ENCODE peak calls at places on chromosome 17, in six cellular contexts. O is AML-193, R is heart right ventricle, C is left cardiac atrium, J is fibroblast of the aortic adventitia, D is SIG-M5. H is an unnamed sample.
A peak's percentile ranks its signal among the peaks of the same experiment; 100 is the strongest.

GRCh38 chr17:57988301-57989010 is 402 bp upstream of the VEZF1 start:
- DNase-seq in O (peak; percentile 65), J (peak; percentile 59), R (peak; percentile 77), D (no peak), C (peak; percentile 80), H (peak; percentile 49)

GRCh38 chr17:78862073-78863023 is 21.7 kb upstream of the USP36 start:
- DNase-seq in C (peak; percentile 83), R (peak; percentile 52), J (peak; percentile 97), O (peak; percentile 39), D (peak; percentile 29), H (no peak)

GRCh38 chr17:74919440-74920305 is 3.4 kb downstream of the USH1G start:
- DNase-seq in O (no peak), J (peak; percentile 7), R (no peak), D (no peak), C (no peak), H (no peak)

GRCh38 chr17:14269473-14269872 is 31.4 kb upstream of the HS3ST3B1 start:
- DNase-seq in R (no peak), O (no peak), D (no peak), J (no peak), C (no peak), H (no peak)

GRCh38 chr17:76136276-76137025 is 4.6 kb downstream of the FOXJ1 start:
- DNase-seq in C (no peak), O (no peak), R (no peak), J (no peak), D (no peak), H (no peak)

GRCh38 chr17:40568074-40568836 is 3.0 kb upstream of the CCR7 start:
- DNase-seq in C (no peak), O (no peak), D (no peak), J (no peak), R (no peak), H (no peak)

GRCh38 chr17:27218719-27219488 is 75.0 kb upstream of the WSB1 start:
- DNase-seq in J (no peak), O (no peak), C (no peak), R (no peak), D (no peak), H (no peak)

GRCh38 chr17:28550858-28551257 is 1.6 kb downstream of the UNC119 start:
- DNase-seq in D (no peak), J (no peak), O (no peak), C (no peak), R (no peak), H (no peak)

GRCh38 chr17:43169561-43170139 is 1.4 kb upstream of the NBR1 start:
- DNase-seq in J (peak; percentile 15), R (peak; percentile 18), O (no peak), D (no peak), C (peak; percentile 32), H (no peak)

GRCh38 chr17:43856141-43856540 is 9.2 kb downstream of the CD300LG start:
- DNase-seq in O (no peak), D (no peak), J (no peak), C (no peak), R (no peak), H (no peak)

GRCh38 chr17:56914641-56915263 is 903 bp upstream of the TRIM25 start:
- DNase-seq in J (no peak), R (no peak), C (no peak), D (no peak), O (no peak), H (no peak)

GRCh38 chr17:72976971-72977767 is 115.3 kb downstream of the SLC39A11 start:
- DNase-seq in J (peak; percentile 89), C (peak; percentile 59), R (peak; percentile 40), O (no peak), D (no peak), H (no peak)

GRCh38 chr17:68085751-68086445 is 50.4 kb downstream of the KPNA2 start:
- DNase-seq in J (no peak), R (no peak), D (peak; percentile 59), C (no peak), O (peak; percentile 58), H (no peak)

GRCh38 chr17:78154903-78155811 is 9.0 kb downstream of the C17orf99 start:
- DNase-seq in J (no peak), C (no peak), D (no peak), R (no peak), O (peak; percentile 67), H (no peak)

GRCh38 chr17:65593870-65594584 is 32.6 kb upstream of the AXIN2 start:
- DNase-seq in R (no peak), O (no peak), D (no peak), C (no peak), J (peak; percentile 23), H (no peak)

GRCh38 chr17:28878158-28878910 is 19.2 kb downstream of the FLOT2 start:
- DNase-seq in R (no peak), D (no peak), C (no peak), O (no peak), J (no peak), H (no peak)

GRCh38 chr17:75135452-75135851 is 3.9 kb upstream of the NT5C start:
- DNase-seq in J (no peak), C (no peak), D (no peak), R (no peak), O (no peak), H (no peak)

GRCh38 chr17:68731465-68731864 is 130.3 kb upstream of the FAM20A start:
- DNase-seq in J (no peak), O (no peak), C (no peak), D (no peak), R (no peak), H (no peak)

GRCh38 chr17:48179071-48179945 is 71.7 kb downstream of the SNX11 start:
- DNase-seq in J (peak; percentile 29), O (no peak), C (no peak), R (no peak), D (no peak), H (no peak)

GRCh38 chr17:30549864-30550511 is 72.8 kb downstream of the GOSR1 start:
- DNase-seq in J (no peak), D (no peak), O (no peak), C (no peak), R (no peak), H (no peak)

GRCh38 chr17:75313941-75314550 is 24.8 kb upstream of the SLC25A19 start:
- DNase-seq in J (peak; percentile 16), D (peak; percentile 86), C (no peak), R (no peak), O (peak; percentile 94), H (no peak)

GRCh38 chr17:61863801-61864126 is 436 bp upstream of the BRIP1 start:
- DNase-seq in D (no peak), O (no peak), R (no peak), J (no peak), C (no peak), H (no peak)

GRCh38 chr17:42289863-42290165 is 1.5 kb downstream of the STAT5A start:
- DNase-seq in J (no peak), C (no peak), O (no peak), R (no peak), D (no peak), H (no peak)

GRCh38 chr17:75105269-75106080 is 4.3 kb upstream of the ARMC7 start:
- DNase-seq in J (peak; percentile 36), D (no peak), C (peak; percentile 68), R (no peak), O (peak; percentile 40), H (no peak)

GRCh38 chr17:57256708-57257112 is 387 bp downstream of the MSI2 start:
- DNase-seq in C (no peak), D (no peak), R (no peak), J (peak; percentile 7), O (peak; percentile 19), H (peak; percentile 29)

GRCh38 chr17:49637050-49637449 is 40.8 kb downstream of the SPOP start:
- DNase-seq in C (no peak), O (no peak), J (peak; percentile 49), R (no peak), D (no peak), H (no peak)

GRCh38 chr17:57975044-57975443 is 13.0 kb downstream of the VEZF1 start:
- DNase-seq in C (no peak), J (peak; percentile 57), D (no peak), R (no peak), O (no peak), H (no peak)

GRCh38 chr17:29038511-29039300 is 4.2 kb upstream of the PIPOX start:
- DNase-seq in D (no peak), J (no peak), C (no peak), O (no peak), R (no peak), H (no peak)

GRCh38 chr17:8914554-8914953 is 47.1 kb upstream of the PIK3R6 start:
- DNase-seq in R (no peak), D (no peak), O (no peak), J (no peak), C (no peak), H (no peak)

GRCh38 chr17:4810696-4811289 is 3.8 kb downstream of the PLD2 start:
- DNase-seq in C (peak; percentile 34), O (no peak), J (no peak), R (peak; percentile 42), D (no peak), H (no peak)

GRCh38 chr17:83186226-83186625 is 106.8 kb downstream of the METRNL start:
- DNase-seq in R (no peak), D (no peak), J (no peak), C (peak; percentile 18), O (no peak), H (no peak)

GRCh38 chr17:58402047-58402446 is 15.3 kb downstream of the RNF43 start:
- DNase-seq in J (peak; percentile 66), O (no peak), D (no peak), R (no peak), C (no peak), H (no peak)

GRCh38 chr17:9226794-9227135 is 205.5 kb downstream of the NTN1 start:
- DNase-seq in J (no peak), D (no peak), O (no peak), C (no peak), R (no peak), H (no peak)

H was measured in T follicular helper cell.